ENCODE peak calls at places on chromosome 1, in ten cellular contexts. H is sigmoid colon, C is mucosa of descending colon, O is heart right ventricle, Z is OCI-LY7, K is SK-N-SH, R is heart left ventricle, W is uterus, V is IMR-90, U is psoas muscle. D is an unnamed sample. For H3K4me1, the result is how much of the 10 kb centered on the place peaks cover.

GRCh38 chr1:175891783-175892309 is 148.5 kb upstream of the TNR start:
- DNase-seq in H (no peak), C (no peak), O (no peak), Z (no peak), K (no peak), R (no peak), W (no peak), V (no peak), U (no peak), D (no peak)

GRCh38 chr1:218479436-218480115 is 134.4 kb downstream of the TGFB2 start:
- DNase-seq in H (no peak), C (no peak), O (no peak), Z (no peak), K (no peak), R (no peak), W (no peak), V (peak), U (no peak), D (no peak)

GRCh38 chr1:3038571-3039181 is 17.4 kb downstream of the ACTRT2 start:
- DNase-seq in H (peak), C (no peak), O (no peak), Z (no peak), K (no peak), R (peak), W (no peak), V (no peak), U (no peak), D (no peak)

GRCh38 chr1:194045416-194045815 is 859.0 kb upstream of the B3GALT2 start:
- DNase-seq in H (no peak), C (no peak), O (no peak), Z (no peak), K (no peak), R (no peak), W (no peak), V (peak), U (no peak), D (no peak)

GRCh38 chr1:244199883-244200282 is 148.8 kb downstream of the ZBTB18 start:
- DNase-seq in H (no peak), C (no peak), O (no peak), Z (no peak), K (no peak), R (no peak), W (no peak), V (no peak), U (no peak), D (no peak)

GRCh38 chr1:29550119-29550841 is 314.0 kb downstream of the PTPRU start:
- DNase-seq in H (peak), C (no peak), O (no peak), Z (no peak), K (no peak), R (no peak), W (no peak), V (no peak), U (no peak), D (no peak)

GRCh38 chr1:229075217-229075616 is 195.7 kb upstream of the RAB4A start:
- DNase-seq in H (no peak), C (no peak), O (no peak), Z (no peak), K (no peak), R (no peak), W (no peak), V (no peak), U (no peak), D (no peak)

GRCh38 chr1:38000529-38001453 is 4.5 kb downstream of the FHL3 start:
- DNase-seq in H (peak), C (peak), O (no peak), Z (no peak), K (peak), R (peak), W (peak), V (peak), U (peak), D (no peak)

GRCh38 chr1:217562229-217562878 is 68.5 kb downstream of the GPATCH2 start:
- DNase-seq in H (no peak), C (no peak), O (no peak), Z (no peak), K (no peak), R (no peak), W (no peak), V (peak), U (no peak), D (no peak)

GRCh38 chr1:154557939-154558609 is 388 bp downstream of the UBE2Q1 start:
- DNase-seq in H (peak), C (peak), O (peak), Z (peak), K (no peak), R (peak), W (peak), V (peak), U (peak), D (peak)

GRCh38 chr1:22810378-22810777 is 99.7 kb downstream of the EPHB2 start:
- DNase-seq in H (no peak), C (no peak), O (no peak), Z (no peak), K (no peak), R (no peak), W (no peak), V (no peak), U (no peak), D (no peak)

GRCh38 chr1:76035053-76035452 is 39.5 kb upstream of the ST6GALNAC3 start:
- DNase-seq in H (no peak), C (no peak), O (no peak), Z (no peak), K (peak), R (no peak), W (no peak), V (peak), U (no peak), D (peak)

GRCh38 chr1:75345538-75346292 is 211.5 kb downstream of the LHX8 start:
- DNase-seq in H (no peak), C (no peak), O (no peak), Z (no peak), K (no peak), R (no peak), W (no peak), V (no peak), U (no peak), D (no peak)

GRCh38 chr1:212814989-212815388 is 23.3 kb downstream of the TATDN3 start:
- DNase-seq in H (no peak), C (no peak), O (no peak), Z (peak), K (peak), R (no peak), W (no peak), V (no peak), U (no peak), D (peak)

GRCh38 chr1:170114916-170115315 is 30.8 kb upstream of the NTMT2 start:
- DNase-seq in H (no peak), C (no peak), O (no peak), Z (no peak), K (no peak), R (no peak), W (no peak), V (peak), U (no peak), D (no peak)

GRCh38 chr1:2983706-2984398 is 37.4 kb upstream of the ACTRT2 start:
- DNase-seq in H (peak), C (peak), O (no peak), Z (no peak), K (no peak), R (no peak), W (no peak), V (no peak), U (no peak), D (no peak)

GRCh38 chr1:201229095-201229494 is 38.5 kb downstream of the IGFN1 start:
- DNase-seq in H (no peak), C (no peak), O (no peak), Z (no peak), K (no peak), R (no peak), W (no peak), V (no peak), U (no peak), D (no peak)

GRCh38 chr1:244361764-244362473 is 89.8 kb downstream of the ADSS2 start:
- DNase-seq in H (no peak), C (no peak), O (no peak), Z (no peak), K (no peak), R (no peak), W (no peak), V (peak), U (no peak), D (no peak)

GRCh38 chr1:179445593-179445992 is 79.8 kb downstream of the AXDND1 start:
- DNase-seq in H (no peak), C (no peak), O (no peak), Z (no peak), K (no peak), R (no peak), W (no peak), V (no peak), U (no peak), D (no peak)

GRCh38 chr1:11764519-11764918 is 2.5 kb downstream of the C1orf167 start:
- DNase-seq in H (no peak), C (no peak), O (no peak), Z (no peak), K (no peak), R (no peak), W (no peak), V (no peak), U (no peak), D (no peak)
- TF ChIP-seq CTCF in H (no peak), C (no peak), O (no peak), Z (no peak), K (no peak), R (no peak), W (no peak), V (no peak), U (no peak), D (no peak)

DNA sequence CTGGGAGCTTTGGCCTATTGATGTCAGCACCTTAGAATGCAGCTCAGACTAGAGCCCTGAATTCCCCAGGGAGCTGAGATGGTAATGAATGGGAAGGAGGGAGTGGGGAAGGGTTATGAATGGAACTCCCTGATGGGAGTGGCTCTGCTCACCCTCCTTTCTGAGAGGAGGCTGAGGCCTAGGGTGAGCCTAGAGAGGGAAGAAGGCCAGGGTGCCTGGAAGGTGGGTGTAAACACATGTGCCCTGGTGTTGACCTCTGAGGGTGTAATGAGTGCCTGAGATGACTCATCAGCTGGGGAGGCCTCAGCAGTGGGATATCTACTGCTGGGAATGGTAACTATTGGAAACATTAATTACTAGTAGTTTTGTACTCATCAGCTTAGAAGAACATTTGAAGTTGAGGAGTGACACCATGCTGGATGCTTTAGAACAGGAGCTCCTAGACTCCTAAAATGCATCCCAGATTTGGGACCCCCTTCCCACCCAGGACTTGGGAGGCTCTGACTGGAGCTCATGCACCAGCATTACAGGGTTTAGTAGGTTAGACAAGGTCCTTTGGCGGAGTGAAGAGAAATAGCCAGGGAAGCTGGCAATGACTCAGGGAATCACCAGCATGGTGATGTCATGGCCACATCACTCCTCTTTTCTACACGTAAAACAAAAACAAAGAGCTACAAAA is 16.0 kb upstream of the PIGV start:
- DNase-seq in H (no peak), C (no peak), O (no peak), Z (no peak), K (no peak), R (no peak), W (peak), V (peak), U (no peak), D (peak)
- H3K4me1 ChIP-seq in H (half or more), C (under half), O (under half), Z (under half), K (under half), R (under half), W (under half), V (under half), U (under half), D (under half)

GRCh38 chr1:92487078-92487605 is 417 bp upstream of the GFI1 start:
- DNase-seq in H (no peak), C (no peak), O (no peak), Z (no peak), K (no peak), R (no peak), W (no peak), V (no peak), U (no peak), D (no peak)
- H3K4me3 ChIP-seq in H (peak), C (no peak), O (peak), Z (no peak), K (no peak), R (peak), W (no peak), V (no peak), U (peak), D (no peak)

GRCh38 chr1:17277511-17278159 is 28.7 kb downstream of the PADI3 start:
- DNase-seq in H (no peak), C (no peak), O (no peak), Z (no peak), K (no peak), R (no peak), W (no peak), V (no peak), U (no peak), D (no peak)

GRCh38 chr1:17274186-17275170 is 25.6 kb downstream of the PADI3 start:
- DNase-seq in H (peak), C (peak), O (no peak), Z (peak), K (peak), R (peak), W (no peak), V (peak), U (peak), D (peak)

GRCh38 chr1:17279001-17279830 is 28.8 kb upstream of the PADI4 start:
- DNase-seq in H (no peak), C (no peak), O (no peak), Z (no peak), K (no peak), R (no peak), W (no peak), V (no peak), U (no peak), D (no peak)

GRCh38 chr1:17273096-17273495 is 24.2 kb downstream of the PADI3 start:
- DNase-seq in H (no peak), C (no peak), O (no peak), Z (no peak), K (no peak), R (no peak), W (no peak), V (no peak), U (no peak), D (no peak)

DNA sequence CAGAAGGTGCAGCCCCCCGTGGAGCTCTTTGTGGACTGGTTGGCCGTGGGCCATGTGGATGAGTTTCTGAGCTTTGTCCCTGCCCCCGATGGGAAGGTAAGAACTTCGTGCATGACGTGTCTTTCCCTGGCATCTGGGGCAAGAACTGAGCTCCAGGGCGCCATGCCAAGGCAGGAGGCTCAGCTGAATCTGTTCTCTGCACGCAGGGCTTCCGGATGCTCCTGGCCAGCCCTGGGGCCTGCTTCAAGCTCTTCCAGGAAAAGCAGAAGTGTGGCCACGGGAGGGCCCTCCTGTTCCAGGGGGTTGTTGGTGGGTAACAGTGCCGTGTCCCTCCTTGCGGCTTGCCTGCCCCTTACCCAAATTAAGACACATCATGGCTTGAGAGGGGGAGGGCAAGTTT is 27.7 kb downstream of the PADI3 start:
- DNase-seq in H (no peak), C (no peak), O (no peak), Z (no peak), K (no peak), R (no peak), W (no peak), V (peak), U (no peak), D (no peak)
- TF ChIP-seq CTCF in H (no peak), C (no peak), O (no peak), Z (no peak), K (no peak), R (no peak), W (no peak), V (no peak), U (no peak), D (no peak)

DNA sequence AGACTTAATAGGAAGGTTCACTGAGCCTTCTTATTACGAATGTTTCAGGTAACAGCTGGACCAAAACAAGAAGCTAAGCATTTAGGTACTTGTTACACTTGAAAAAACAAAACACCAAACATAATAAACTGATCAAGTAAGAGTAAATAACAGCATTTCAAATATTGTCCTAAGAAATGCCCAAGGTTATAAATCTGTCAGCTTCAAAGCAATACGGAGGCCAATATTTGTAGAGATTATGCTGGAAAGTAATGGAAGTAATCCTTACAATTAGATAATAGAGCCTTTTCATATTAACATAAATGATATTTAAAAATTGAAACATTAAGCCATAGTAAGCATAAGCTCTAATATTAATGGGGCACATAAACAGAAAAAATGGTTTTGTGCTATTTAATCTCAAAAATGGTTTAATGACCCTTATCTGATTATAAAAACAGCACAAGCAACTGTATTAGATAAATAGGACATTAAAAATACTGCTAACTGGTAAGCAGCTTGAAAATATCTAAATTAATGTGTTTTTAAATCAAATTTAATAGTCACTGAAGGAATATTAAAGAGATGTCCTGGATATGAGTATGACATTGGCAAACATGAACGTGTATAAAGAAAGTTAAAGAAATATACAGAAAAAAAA is 43.0 kb upstream of the USH2A start:
- DNase-seq in H (no peak), C (no peak), O (no peak), Z (no peak), K (no peak), R (no peak), W (no peak), V (no peak), U (no peak), D (no peak)
- H3K4me1 ChIP-seq in H (under half), C (under half), O (under half), Z (under half), K (under half), R (under half), W (under half), V (under half), U (under half), D (under half)